ENCODE peak calls at places on chromosomes 5 and 9, in six cellular contexts. One of them, this sample, is unnamed.
A peak's percentile ranks its signal among the peaks of the same experiment; 100 is the strongest.

GRCh38 chr9:109742759-109743388 is 37.1 kb upstream of the PALM2AKAP2 start:
- DNase-seq in kidney: no peak
- DNase-seq in nephron progenitor cell: no peak
- DNase-seq in BE2C: no peak
- DNase-seq in BJ: no peak
- DNase-seq in cardiac muscle cell: peak; percentile 61
- DNase-seq in this sample: no peak

GRCh38 chr5:116702776-116703175 is 128.2 kb upstream of the SEMA6A start:
- DNase-seq in nephron progenitor cell: no peak
- DNase-seq in BJ: no peak
- DNase-seq in kidney: no peak
- DNase-seq in cardiac muscle cell: no peak
- DNase-seq in BE2C: no peak
- DNase-seq in this sample: no peak

GRCh38 chr9:93898502-93899426 is 56.4 kb downstream of the BARX1 start:
- DNase-seq in cardiac muscle cell: no peak
- DNase-seq in nephron progenitor cell: no peak
- DNase-seq in BJ: no peak
- DNase-seq in kidney: no peak
- DNase-seq in BE2C: no peak
- DNase-seq in this sample: no peak

GRCh38 chr5:153960269-153961215 is 78.2 kb downstream of the FAM114A2 start:
- DNase-seq in cardiac muscle cell: no peak
- DNase-seq in nephron progenitor cell: peak; percentile 26
- DNase-seq in kidney: no peak
- DNase-seq in BJ: no peak
- DNase-seq in BE2C: no peak
- DNase-seq in this sample: peak; percentile 30

GRCh38 chr5:44334622-44335021 is 54.6 kb downstream of the FGF10 start:
- DNase-seq in kidney: no peak
- DNase-seq in BE2C: no peak
- DNase-seq in BJ: no peak
- DNase-seq in nephron progenitor cell: no peak
- DNase-seq in cardiac muscle cell: no peak
- DNase-seq in this sample: no peak

GRCh38 chr5:17679597-17680187 is 45.4 kb downstream of the TAF11L14 start:
- DNase-seq in BJ: no peak
- DNase-seq in kidney: no peak
- DNase-seq in nephron progenitor cell: no peak
- DNase-seq in cardiac muscle cell: no peak
- DNase-seq in BE2C: no peak
- DNase-seq in this sample: peak; percentile 55

GRCh38 chr9:6739218-6739617 is 18.6 kb upstream of the KDM4C start:
- DNase-seq in kidney: no peak
- DNase-seq in nephron progenitor cell: no peak
- DNase-seq in BE2C: no peak
- DNase-seq in BJ: no peak
- DNase-seq in cardiac muscle cell: no peak
- DNase-seq in this sample: peak; percentile 41

GRCh38 chr5:142109356-142110045 is 922 bp downstream of the NDFIP1 start:
- DNase-seq in cardiac muscle cell: no peak
- DNase-seq in BE2C: peak; percentile 16
- DNase-seq in kidney: no peak
- DNase-seq in BJ: no peak
- DNase-seq in nephron progenitor cell: no peak
- DNase-seq in this sample: peak; percentile 55

GRCh38 chr5:132259061-132259851 is 1.8 kb downstream of the PDLIM4 start:
- DNase-seq in kidney: peak; percentile 93
- DNase-seq in BJ: peak; percentile 67
- DNase-seq in cardiac muscle cell: peak; percentile 59
- DNase-seq in BE2C: peak; percentile 91
- DNase-seq in nephron progenitor cell: peak; percentile 60
- DNase-seq in this sample: peak; percentile 78

GRCh38 chr9:130023994-130024596 is 18.9 kb downstream of the FNBP1 start:
- DNase-seq in nephron progenitor cell: no peak
- DNase-seq in BE2C: no peak
- DNase-seq in BJ: no peak
- DNase-seq in cardiac muscle cell: no peak
- DNase-seq in kidney: no peak
- DNase-seq in this sample: no peak

GRCh38 chr5:104541129-104541528 is 978.5 kb upstream of the NUDT12 start:
- DNase-seq in cardiac muscle cell: no peak
- DNase-seq in nephron progenitor cell: no peak
- DNase-seq in BJ: no peak
- DNase-seq in BE2C: no peak
- DNase-seq in kidney: no peak
- DNase-seq in this sample: no peak

GRCh38 chr5:73039082-73039481 is 81.3 kb upstream of the TMEM171 start:
- DNase-seq in nephron progenitor cell: no peak
- DNase-seq in cardiac muscle cell: no peak
- DNase-seq in BE2C: no peak
- DNase-seq in BJ: no peak
- DNase-seq in kidney: no peak
- DNase-seq in this sample: no peak

GRCh38 chr9:18190671-18191374 is 283.1 kb upstream of the ADAMTSL1 start:
- DNase-seq in BE2C: no peak
- DNase-seq in BJ: no peak
- DNase-seq in kidney: no peak
- DNase-seq in cardiac muscle cell: no peak
- DNase-seq in nephron progenitor cell: no peak
- DNase-seq in this sample: no peak

GRCh38 chr5:116709082-116709481 is 134.5 kb upstream of the SEMA6A start:
- DNase-seq in BJ: no peak
- DNase-seq in nephron progenitor cell: no peak
- DNase-seq in cardiac muscle cell: no peak
- DNase-seq in BE2C: no peak
- DNase-seq in kidney: no peak
- DNase-seq in this sample: no peak

GRCh38 chr5:103177543-103177942 is 57.4 kb downstream of the PPIP5K2 start:
- DNase-seq in nephron progenitor cell: no peak
- DNase-seq in cardiac muscle cell: no peak
- DNase-seq in kidney: no peak
- DNase-seq in BJ: no peak
- DNase-seq in BE2C: no peak
- DNase-seq in this sample: no peak

DNA sequence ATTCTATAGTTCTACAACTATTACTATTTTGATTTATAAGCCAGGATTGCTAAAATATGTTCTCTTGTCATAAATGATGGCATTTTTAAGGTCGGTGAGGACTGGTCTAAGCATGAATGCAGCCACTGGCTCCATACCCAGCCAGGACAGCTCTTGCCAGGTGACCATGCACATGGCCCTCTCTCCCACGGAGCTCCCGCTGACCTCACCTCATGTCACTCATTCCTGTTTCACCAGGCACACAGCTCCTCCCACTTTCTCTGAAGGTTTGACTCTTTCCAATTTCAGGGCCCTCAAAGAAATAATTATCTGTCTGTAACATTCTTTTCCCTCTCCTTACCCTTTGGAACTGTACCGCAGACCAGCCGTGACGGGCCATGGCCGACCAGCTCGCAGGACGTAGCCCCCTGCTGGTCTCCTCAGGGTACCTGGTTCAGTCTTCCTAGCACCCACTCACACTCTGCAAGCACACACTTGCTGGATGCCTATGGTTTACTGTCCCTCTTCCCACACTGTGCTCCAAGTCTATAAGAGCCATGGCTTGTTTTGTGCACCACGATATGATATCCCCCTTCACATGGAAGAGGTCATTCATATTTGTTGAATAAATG is 72.6 kb downstream of the LIFR start:
- DNase-seq in nephron progenitor cell: no peak
- DNase-seq in kidney: no peak
- DNase-seq in BJ: no peak
- DNase-seq in cardiac muscle cell: no peak
- DNase-seq in BE2C: no peak
- DNase-seq in this sample: no peak
- TF ChIP-seq CTCF in nephron progenitor cell: no peak
- TF ChIP-seq CTCF in kidney: no peak
- TF ChIP-seq CTCF in BJ: no peak
- TF ChIP-seq CTCF in cardiac muscle cell: no peak
- TF ChIP-seq CTCF in BE2C: peak; percentile 35
- TF ChIP-seq CTCF in this sample: no peak

GRCh38 chr5:78597068-78597857 is 51.3 kb downstream of the LHFPL2 start:
- DNase-seq in BJ: no peak
- DNase-seq in BE2C: no peak
- DNase-seq in nephron progenitor cell: no peak
- DNase-seq in cardiac muscle cell: no peak
- DNase-seq in kidney: no peak
- DNase-seq in this sample: peak; percentile 55

GRCh38 chr5:78593465-78593864 is 55.1 kb downstream of the LHFPL2 start:
- DNase-seq in BJ: no peak
- DNase-seq in BE2C: no peak
- DNase-seq in nephron progenitor cell: no peak
- DNase-seq in kidney: no peak
- DNase-seq in cardiac muscle cell: no peak
- DNase-seq in this sample: no peak

GRCh38 chr5:78594014-78594413 is 54.6 kb downstream of the LHFPL2 start:
- DNase-seq in BJ: no peak
- DNase-seq in cardiac muscle cell: no peak
- DNase-seq in kidney: no peak
- DNase-seq in nephron progenitor cell: no peak
- DNase-seq in BE2C: no peak
- DNase-seq in this sample: no peak

GRCh38 chr5:78592735-78593386 is 55.7 kb downstream of the LHFPL2 start:
- DNase-seq in nephron progenitor cell: no peak
- DNase-seq in kidney: no peak
- DNase-seq in BE2C: no peak
- DNase-seq in cardiac muscle cell: no peak
- DNase-seq in BJ: no peak
- DNase-seq in this sample: no peak

DNA sequence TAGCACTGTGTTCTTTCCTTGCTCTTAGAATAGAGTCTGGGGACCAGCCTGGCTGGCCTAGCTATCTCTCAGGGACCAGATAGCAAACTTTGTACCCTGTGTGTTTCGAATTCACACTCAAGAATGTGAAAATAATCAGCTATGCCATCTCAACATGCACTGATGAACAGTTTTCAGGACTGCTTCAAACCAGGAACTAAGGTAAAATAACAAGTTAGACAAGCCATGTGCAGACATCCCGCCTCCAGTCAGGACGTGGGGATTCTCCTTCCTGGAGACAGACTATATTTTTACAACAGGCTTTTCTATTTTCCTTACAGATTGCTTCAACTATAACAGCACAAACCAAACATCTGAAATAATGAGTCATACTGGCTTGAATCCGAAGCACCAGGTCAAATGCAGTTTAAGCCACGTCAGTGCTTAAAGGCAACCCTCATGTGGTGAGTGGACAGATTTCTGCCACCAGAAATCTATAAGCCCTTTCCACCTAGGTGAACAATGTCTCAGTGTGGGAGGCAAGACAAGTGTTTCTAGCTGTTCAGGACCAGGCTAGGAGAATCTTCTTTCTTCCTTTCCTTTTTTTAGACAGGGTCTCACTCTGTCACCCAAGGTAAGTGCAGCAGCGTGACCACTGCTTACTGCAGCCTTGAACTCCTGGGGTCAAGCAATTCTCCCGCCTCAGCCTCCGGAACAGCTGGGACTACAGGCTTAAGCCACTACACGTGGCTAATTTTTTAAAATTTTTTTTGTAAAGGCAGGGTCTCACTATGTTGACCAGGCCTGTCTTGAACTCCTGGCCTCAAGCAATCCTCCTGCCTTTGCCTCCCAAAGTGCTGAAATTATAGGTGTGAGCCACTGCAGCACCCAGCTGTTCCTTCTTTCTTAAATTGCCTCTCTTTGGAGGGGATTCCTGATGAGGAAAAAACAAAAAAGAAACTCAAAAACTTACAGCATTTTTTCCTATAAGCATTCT is 53.3 kb downstream of the LHFPL2 start:
- DNase-seq in kidney: no peak
- DNase-seq in BJ: peak; percentile 98
- DNase-seq in cardiac muscle cell: no peak
- DNase-seq in BE2C: no peak
- DNase-seq in nephron progenitor cell: no peak
- DNase-seq in this sample: peak; percentile 92
- TF ChIP-seq CTCF in kidney: no peak
- TF ChIP-seq CTCF in BJ: no peak
- TF ChIP-seq CTCF in cardiac muscle cell: no peak
- TF ChIP-seq CTCF in BE2C: no peak
- TF ChIP-seq CTCF in nephron progenitor cell: no peak
- TF ChIP-seq CTCF in this sample: no peak

GRCh38 chr5:158383485-158383884 is 524.5 kb upstream of the CLINT1 start:
- DNase-seq in BE2C: no peak
- DNase-seq in cardiac muscle cell: no peak
- DNase-seq in BJ: no peak
- DNase-seq in nephron progenitor cell: no peak
- DNase-seq in kidney: no peak
- DNase-seq in this sample: no peak

GRCh38 chr5:158380661-158381060 is 521.7 kb upstream of the CLINT1 start:
- DNase-seq in cardiac muscle cell: no peak
- DNase-seq in nephron progenitor cell: no peak
- DNase-seq in BJ: no peak
- DNase-seq in kidney: no peak
- DNase-seq in BE2C: no peak
- DNase-seq in this sample: peak; percentile 71

GRCh38 chr5:158384535-158385421 is 525.8 kb upstream of the CLINT1 start:
- DNase-seq in BE2C: no peak
- DNase-seq in nephron progenitor cell: no peak
- DNase-seq in cardiac muscle cell: no peak
- DNase-seq in kidney: no peak
- DNase-seq in BJ: peak; percentile 83
- DNase-seq in this sample: peak; percentile 97

GRCh38 chr5:158385982-158386381 is 527.0 kb upstream of the CLINT1 start:
- DNase-seq in BE2C: no peak
- DNase-seq in BJ: no peak
- DNase-seq in cardiac muscle cell: no peak
- DNase-seq in nephron progenitor cell: no peak
- DNase-seq in kidney: no peak
- DNase-seq in this sample: no peak

GRCh38 chr5:158382473-158382872 is 523.5 kb upstream of the CLINT1 start:
- DNase-seq in BE2C: peak; percentile 68
- DNase-seq in BJ: peak; percentile 89
- DNase-seq in nephron progenitor cell: no peak
- DNase-seq in kidney: peak; percentile 75
- DNase-seq in cardiac muscle cell: no peak
- DNase-seq in this sample: peak; percentile 99
- TF ChIP-seq CTCF in BE2C: no peak
- TF ChIP-seq CTCF in BJ: no peak
- TF ChIP-seq CTCF in nephron progenitor cell: no peak
- TF ChIP-seq CTCF in kidney: no peak
- TF ChIP-seq CTCF in cardiac muscle cell: no peak
- TF ChIP-seq CTCF in this sample: no peak

DNA sequence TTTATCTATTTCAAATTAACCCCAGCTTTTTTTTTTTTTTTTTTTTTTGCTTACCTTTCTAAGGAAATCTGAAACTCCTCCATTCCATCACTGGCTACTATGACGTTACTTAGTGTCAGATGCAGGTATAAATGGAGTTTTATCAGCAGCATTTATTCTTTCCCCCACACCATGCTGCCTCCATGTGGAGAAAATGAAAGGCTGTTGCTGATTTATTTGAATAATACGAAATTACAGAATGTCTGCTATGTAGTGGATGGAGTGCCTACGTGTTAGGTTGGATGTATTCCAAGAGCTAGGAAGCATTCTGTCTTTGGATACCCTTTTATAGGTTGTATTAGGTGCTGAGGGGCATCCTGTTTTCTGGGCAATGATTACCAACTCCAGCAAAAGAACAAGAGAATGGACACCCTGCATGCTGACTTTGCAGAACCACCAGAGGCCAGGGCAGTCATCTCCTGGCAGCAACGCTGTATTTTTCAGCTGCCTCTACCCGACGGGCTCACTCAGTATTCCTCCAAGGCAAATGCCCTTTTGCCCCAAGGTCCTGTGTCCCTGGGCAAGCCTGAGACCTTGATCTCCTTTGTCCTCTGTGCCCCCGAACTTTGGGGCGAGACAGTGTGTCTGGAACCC is 199.5 kb downstream of the ALDH1A1 start:
- DNase-seq in kidney: no peak
- DNase-seq in BE2C: no peak
- DNase-seq in nephron progenitor cell: no peak
- DNase-seq in BJ: no peak
- DNase-seq in cardiac muscle cell: no peak
- DNase-seq in this sample: peak; percentile 32
- TF ChIP-seq CTCF in kidney: peak; percentile 43
- TF ChIP-seq CTCF in BE2C: no peak
- TF ChIP-seq CTCF in nephron progenitor cell: no peak
- TF ChIP-seq CTCF in BJ: peak; percentile 46
- TF ChIP-seq CTCF in cardiac muscle cell: peak; percentile 36
- TF ChIP-seq CTCF in this sample: peak; percentile 32